ENCODE peak calls at places on chromosomes 12 and 14, in eight cellular contexts. One of them, this sample, is unnamed.
A peak's percentile ranks its signal among the peaks of the same experiment; 100 is the strongest.

GRCh38 chr12:115466076-115466475 is 782.1 kb upstream of the TBX3 start:
- DNase-seq in RCC 7860: no peak
- DNase-seq in NCI-H774: no peak
- DNase-seq in breast epithelium: no peak
- DNase-seq in kidney glomerular epithelial cell: no peak
- DNase-seq in fibroblast of the aortic adventitia: peak; percentile 26
- DNase-seq in IMR-90: no peak
- DNase-seq in naive thymus-derived CD8-positive, alpha-beta T cell: no peak
- DNase-seq in this sample: no peak

GRCh38 chr12:26113194-26113654 is 11.6 kb downstream of the BHLHE41 start:
- DNase-seq in RCC 7860: no peak
- DNase-seq in NCI-H774: peak; percentile 75
- DNase-seq in breast epithelium: no peak
- DNase-seq in kidney glomerular epithelial cell: no peak
- DNase-seq in fibroblast of the aortic adventitia: peak; percentile 24
- DNase-seq in IMR-90: no peak
- DNase-seq in naive thymus-derived CD8-positive, alpha-beta T cell: no peak
- DNase-seq in this sample: no peak

GRCh38 chr12:38995249-38995648 is 89.9 kb upstream of the CPNE8 start:
- DNase-seq in RCC 7860: no peak
- DNase-seq in NCI-H774: no peak
- DNase-seq in breast epithelium: no peak
- DNase-seq in kidney glomerular epithelial cell: no peak
- DNase-seq in fibroblast of the aortic adventitia: no peak
- DNase-seq in IMR-90: no peak
- DNase-seq in naive thymus-derived CD8-positive, alpha-beta T cell: no peak
- DNase-seq in this sample: no peak

GRCh38 chr12:116666305-116666673 is 71.6 kb downstream of the SPRING1 start:
- DNase-seq in RCC 7860: no peak
- DNase-seq in NCI-H774: no peak
- DNase-seq in breast epithelium: no peak
- DNase-seq in kidney glomerular epithelial cell: no peak
- DNase-seq in fibroblast of the aortic adventitia: no peak
- DNase-seq in IMR-90: no peak
- DNase-seq in naive thymus-derived CD8-positive, alpha-beta T cell: no peak
- DNase-seq in this sample: no peak

GRCh38 chr12:49934505-49934904 is 16.0 kb upstream of the AQP2 start:
- DNase-seq in RCC 7860: no peak
- DNase-seq in NCI-H774: no peak
- DNase-seq in breast epithelium: no peak
- DNase-seq in kidney glomerular epithelial cell: no peak
- DNase-seq in fibroblast of the aortic adventitia: no peak
- DNase-seq in IMR-90: no peak
- DNase-seq in naive thymus-derived CD8-positive, alpha-beta T cell: no peak
- DNase-seq in this sample: no peak

GRCh38 chr12:71973687-71974086 is 35.0 kb downstream of the TPH2 start:
- DNase-seq in RCC 7860: no peak
- DNase-seq in NCI-H774: no peak
- DNase-seq in breast epithelium: no peak
- DNase-seq in kidney glomerular epithelial cell: no peak
- DNase-seq in fibroblast of the aortic adventitia: no peak
- DNase-seq in IMR-90: peak; percentile 13
- DNase-seq in naive thymus-derived CD8-positive, alpha-beta T cell: no peak
- DNase-seq in this sample: no peak

GRCh38 chr12:104790296-104791125 is 167.6 kb downstream of the SLC41A2 start:
- DNase-seq in RCC 7860: no peak
- DNase-seq in NCI-H774: no peak
- DNase-seq in breast epithelium: no peak
- DNase-seq in kidney glomerular epithelial cell: no peak
- DNase-seq in fibroblast of the aortic adventitia: no peak
- DNase-seq in IMR-90: peak; percentile 3
- DNase-seq in naive thymus-derived CD8-positive, alpha-beta T cell: peak; percentile 35
- DNase-seq in this sample: no peak

GRCh38 chr12:88058719-88059077 is 29.5 kb upstream of the C12orf50 start:
- DNase-seq in RCC 7860: no peak
- DNase-seq in NCI-H774: no peak
- DNase-seq in breast epithelium: no peak
- DNase-seq in kidney glomerular epithelial cell: no peak
- DNase-seq in fibroblast of the aortic adventitia: no peak
- DNase-seq in IMR-90: no peak
- DNase-seq in naive thymus-derived CD8-positive, alpha-beta T cell: no peak
- DNase-seq in this sample: no peak

GRCh38 chr14:22039938-22040780 is 366.5 kb upstream of the OR4E1 start:
- DNase-seq in RCC 7860: no peak
- DNase-seq in NCI-H774: no peak
- DNase-seq in breast epithelium: no peak
- DNase-seq in kidney glomerular epithelial cell: no peak
- DNase-seq in fibroblast of the aortic adventitia: no peak
- DNase-seq in IMR-90: no peak
- DNase-seq in naive thymus-derived CD8-positive, alpha-beta T cell: peak; percentile 47
- DNase-seq in this sample: no peak

GRCh38 chr14:61545716-61546455 is 149.4 kb upstream of the HIF1A start:
- DNase-seq in RCC 7860: no peak
- DNase-seq in NCI-H774: no peak
- DNase-seq in breast epithelium: no peak
- DNase-seq in kidney glomerular epithelial cell: no peak
- DNase-seq in fibroblast of the aortic adventitia: no peak
- DNase-seq in IMR-90: no peak
- DNase-seq in naive thymus-derived CD8-positive, alpha-beta T cell: no peak
- DNase-seq in this sample: no peak

GRCh38 chr12:65640489-65640901 is 183.8 kb upstream of the HMGA2 start:
- DNase-seq in RCC 7860: no peak
- DNase-seq in NCI-H774: no peak
- DNase-seq in breast epithelium: no peak
- DNase-seq in kidney glomerular epithelial cell: no peak
- DNase-seq in fibroblast of the aortic adventitia: peak; percentile 93
- DNase-seq in IMR-90: peak; percentile 64
- DNase-seq in naive thymus-derived CD8-positive, alpha-beta T cell: no peak
- DNase-seq in this sample: no peak

GRCh38 chr12:30806989-30807694 is 52.4 kb upstream of the CAPRIN2 start:
- DNase-seq in RCC 7860: peak; percentile 54
- DNase-seq in NCI-H774: peak; percentile 68
- DNase-seq in breast epithelium: no peak
- DNase-seq in kidney glomerular epithelial cell: peak; percentile 58
- DNase-seq in fibroblast of the aortic adventitia: peak; percentile 91
- DNase-seq in IMR-90: peak; percentile 76
- DNase-seq in naive thymus-derived CD8-positive, alpha-beta T cell: no peak
- DNase-seq in this sample: peak; percentile 10

GRCh38 chr12:29072631-29073030 is 76.4 kb upstream of the FAR2 start:
- DNase-seq in RCC 7860: peak; percentile 69
- DNase-seq in NCI-H774: no peak
- DNase-seq in breast epithelium: no peak
- DNase-seq in kidney glomerular epithelial cell: peak; percentile 70
- DNase-seq in fibroblast of the aortic adventitia: no peak
- DNase-seq in IMR-90: peak; percentile 4
- DNase-seq in naive thymus-derived CD8-positive, alpha-beta T cell: no peak
- DNase-seq in this sample: no peak

GRCh38 chr14:94548999-94549985 is 11.9 kb upstream of the SERPINA4 start:
- DNase-seq in RCC 7860: no peak
- DNase-seq in NCI-H774: peak; percentile 29
- DNase-seq in breast epithelium: peak; percentile 63
- DNase-seq in kidney glomerular epithelial cell: peak; percentile 24
- DNase-seq in fibroblast of the aortic adventitia: peak; percentile 58
- DNase-seq in IMR-90: peak; percentile 36
- DNase-seq in naive thymus-derived CD8-positive, alpha-beta T cell: peak; percentile 31
- DNase-seq in this sample: peak; percentile 21

GRCh38 chr12:119808441-119808840 is 68.7 kb downstream of the CIT start:
- DNase-seq in RCC 7860: peak; percentile 7
- DNase-seq in NCI-H774: no peak
- DNase-seq in breast epithelium: no peak
- DNase-seq in kidney glomerular epithelial cell: no peak
- DNase-seq in fibroblast of the aortic adventitia: peak; percentile 14
- DNase-seq in IMR-90: peak; percentile 32
- DNase-seq in naive thymus-derived CD8-positive, alpha-beta T cell: no peak
- DNase-seq in this sample: no peak

GRCh38 chr12:24415934-24416333 is 466.5 kb upstream of the SOX5 start:
- DNase-seq in RCC 7860: no peak
- DNase-seq in NCI-H774: no peak
- DNase-seq in breast epithelium: no peak
- DNase-seq in kidney glomerular epithelial cell: no peak
- DNase-seq in fibroblast of the aortic adventitia: no peak
- DNase-seq in IMR-90: no peak
- DNase-seq in naive thymus-derived CD8-positive, alpha-beta T cell: no peak
- DNase-seq in this sample: no peak

GRCh38 chr14:22668863-22669262 is 24.7 kb upstream of the OR6J1 start:
- DNase-seq in RCC 7860: no peak
- DNase-seq in NCI-H774: no peak
- DNase-seq in breast epithelium: no peak
- DNase-seq in kidney glomerular epithelial cell: no peak
- DNase-seq in fibroblast of the aortic adventitia: no peak
- DNase-seq in IMR-90: no peak
- DNase-seq in naive thymus-derived CD8-positive, alpha-beta T cell: no peak
- DNase-seq in this sample: no peak

GRCh38 chr12:49705479-49706267 is 1.5 kb downstream of the FMNL3 start:
- DNase-seq in RCC 7860: peak; percentile 82
- DNase-seq in NCI-H774: no peak
- DNase-seq in breast epithelium: no peak
- DNase-seq in kidney glomerular epithelial cell: peak; percentile 7
- DNase-seq in fibroblast of the aortic adventitia: peak; percentile 47
- DNase-seq in IMR-90: peak; percentile 84
- DNase-seq in naive thymus-derived CD8-positive, alpha-beta T cell: no peak
- DNase-seq in this sample: peak; percentile 10

GRCh38 chr14:98955741-98956070 is 316.3 kb downstream of the BCL11B start:
- DNase-seq in RCC 7860: no peak
- DNase-seq in NCI-H774: no peak
- DNase-seq in breast epithelium: no peak
- DNase-seq in kidney glomerular epithelial cell: no peak
- DNase-seq in fibroblast of the aortic adventitia: no peak
- DNase-seq in IMR-90: no peak
- DNase-seq in naive thymus-derived CD8-positive, alpha-beta T cell: no peak
- DNase-seq in this sample: no peak

GRCh38 chr12:49636979-49637378 is 13.6 kb downstream of the PRPF40B start:
- DNase-seq in RCC 7860: peak; percentile 47
- DNase-seq in NCI-H774: peak; percentile 24
- DNase-seq in breast epithelium: no peak
- DNase-seq in kidney glomerular epithelial cell: peak; percentile 52
- DNase-seq in fibroblast of the aortic adventitia: peak; percentile 77
- DNase-seq in IMR-90: peak; percentile 68
- DNase-seq in naive thymus-derived CD8-positive, alpha-beta T cell: peak; percentile 62
- DNase-seq in this sample: peak; percentile 57

GRCh38 chr12:22437031-22437806 is 102.7 kb upstream of the ST8SIA1 start:
- DNase-seq in RCC 7860: no peak
- DNase-seq in NCI-H774: no peak
- DNase-seq in breast epithelium: no peak
- DNase-seq in kidney glomerular epithelial cell: no peak
- DNase-seq in fibroblast of the aortic adventitia: no peak
- DNase-seq in IMR-90: no peak
- DNase-seq in naive thymus-derived CD8-positive, alpha-beta T cell: no peak
- DNase-seq in this sample: no peak

GRCh38 chr12:105256011-105256410 is 20.0 kb upstream of the APPL2 start:
- DNase-seq in RCC 7860: peak; percentile 22
- DNase-seq in NCI-H774: no peak
- DNase-seq in breast epithelium: no peak
- DNase-seq in kidney glomerular epithelial cell: peak; percentile 18
- DNase-seq in fibroblast of the aortic adventitia: no peak
- DNase-seq in IMR-90: peak; percentile 34
- DNase-seq in naive thymus-derived CD8-positive, alpha-beta T cell: no peak
- DNase-seq in this sample: no peak

GRCh38 chr14:52112336-52113018 is 43.6 kb upstream of the NID2 start:
- DNase-seq in RCC 7860: peak; percentile 45
- DNase-seq in NCI-H774: no peak
- DNase-seq in breast epithelium: no peak
- DNase-seq in kidney glomerular epithelial cell: peak; percentile 29
- DNase-seq in fibroblast of the aortic adventitia: peak; percentile 56
- DNase-seq in IMR-90: peak; percentile 84
- DNase-seq in naive thymus-derived CD8-positive, alpha-beta T cell: no peak
- DNase-seq in this sample: no peak

GRCh38 chr12:118053071-118053985 is 7.7 kb downstream of the WSB2 start:
- DNase-seq in RCC 7860: peak; percentile 46
- DNase-seq in NCI-H774: no peak
- DNase-seq in breast epithelium: no peak
- DNase-seq in kidney glomerular epithelial cell: no peak
- DNase-seq in fibroblast of the aortic adventitia: no peak
- DNase-seq in IMR-90: peak; percentile 51
- DNase-seq in naive thymus-derived CD8-positive, alpha-beta T cell: no peak
- DNase-seq in this sample: no peak

GRCh38 chr12:103677341-103677740 is 90.3 kb downstream of the STAB2 start:
- DNase-seq in RCC 7860: no peak
- DNase-seq in NCI-H774: peak; percentile 71
- DNase-seq in breast epithelium: peak; percentile 80
- DNase-seq in kidney glomerular epithelial cell: no peak
- DNase-seq in fibroblast of the aortic adventitia: no peak
- DNase-seq in IMR-90: no peak
- DNase-seq in naive thymus-derived CD8-positive, alpha-beta T cell: no peak
- DNase-seq in this sample: no peak

GRCh38 chr12:47995976-47996375 is 8.3 kb downstream of the COL2A1 start:
- DNase-seq in RCC 7860: no peak
- DNase-seq in NCI-H774: no peak
- DNase-seq in breast epithelium: no peak
- DNase-seq in kidney glomerular epithelial cell: no peak
- DNase-seq in fibroblast of the aortic adventitia: peak; percentile 63
- DNase-seq in IMR-90: peak; percentile 76
- DNase-seq in naive thymus-derived CD8-positive, alpha-beta T cell: no peak
- DNase-seq in this sample: no peak

GRCh38 chr12:14279845-14280244 is 85.6 kb upstream of the ATF7IP start:
- DNase-seq in RCC 7860: peak; percentile 1
- DNase-seq in NCI-H774: no peak
- DNase-seq in breast epithelium: no peak
- DNase-seq in kidney glomerular epithelial cell: no peak
- DNase-seq in fibroblast of the aortic adventitia: no peak
- DNase-seq in IMR-90: no peak
- DNase-seq in naive thymus-derived CD8-positive, alpha-beta T cell: no peak
- DNase-seq in this sample: no peak

GRCh38 chr12:108589028-108589839 is 8.7 kb downstream of the TMEM119 start:
- DNase-seq in RCC 7860: no peak
- DNase-seq in NCI-H774: no peak
- DNase-seq in breast epithelium: no peak
- DNase-seq in kidney glomerular epithelial cell: no peak
- DNase-seq in fibroblast of the aortic adventitia: peak; percentile 63
- DNase-seq in IMR-90: no peak
- DNase-seq in naive thymus-derived CD8-positive, alpha-beta T cell: no peak
- DNase-seq in this sample: no peak

GRCh38 chr12:127592278-127592677 is 674.7 kb upstream of the TMEM132C start:
- DNase-seq in RCC 7860: no peak
- DNase-seq in NCI-H774: no peak
- DNase-seq in breast epithelium: no peak
- DNase-seq in kidney glomerular epithelial cell: no peak
- DNase-seq in fibroblast of the aortic adventitia: no peak
- DNase-seq in IMR-90: no peak
- DNase-seq in naive thymus-derived CD8-positive, alpha-beta T cell: no peak
- DNase-seq in this sample: no peak

GRCh38 chr14:50551877-50552276 is 8.1 kb upstream of the ATL1 start:
- DNase-seq in RCC 7860: no peak
- DNase-seq in NCI-H774: no peak
- DNase-seq in breast epithelium: no peak
- DNase-seq in kidney glomerular epithelial cell: no peak
- DNase-seq in fibroblast of the aortic adventitia: no peak
- DNase-seq in IMR-90: no peak
- DNase-seq in naive thymus-derived CD8-positive, alpha-beta T cell: no peak
- DNase-seq in this sample: no peak

GRCh38 chr14:96783306-96784224 is 13.6 kb upstream of the VRK1 start:
- DNase-seq in RCC 7860: no peak
- DNase-seq in NCI-H774: no peak
- DNase-seq in breast epithelium: no peak
- DNase-seq in kidney glomerular epithelial cell: no peak
- DNase-seq in fibroblast of the aortic adventitia: no peak
- DNase-seq in IMR-90: no peak
- DNase-seq in naive thymus-derived CD8-positive, alpha-beta T cell: no peak
- DNase-seq in this sample: no peak

GRCh38 chr14:101600891-101601602 is 39.8 kb downstream of the DIO3 start:
- DNase-seq in RCC 7860: no peak
- DNase-seq in NCI-H774: no peak
- DNase-seq in breast epithelium: peak; percentile 36
- DNase-seq in kidney glomerular epithelial cell: no peak
- DNase-seq in fibroblast of the aortic adventitia: no peak
- DNase-seq in IMR-90: no peak
- DNase-seq in naive thymus-derived CD8-positive, alpha-beta T cell: peak; percentile 10
- DNase-seq in this sample: no peak

GRCh38 chr12:132638541-132639408 is 20.2 kb downstream of the P2RX2 start:
- DNase-seq in RCC 7860: peak; percentile 7
- DNase-seq in NCI-H774: no peak
- DNase-seq in breast epithelium: no peak
- DNase-seq in kidney glomerular epithelial cell: peak; percentile 71
- DNase-seq in fibroblast of the aortic adventitia: peak; percentile 60
- DNase-seq in IMR-90: peak; percentile 60
- DNase-seq in naive thymus-derived CD8-positive, alpha-beta T cell: no peak
- DNase-seq in this sample: no peak

GRCh38 chr14:53879022-53879686 is 77.5 kb downstream of the BMP4 start:
- DNase-seq in RCC 7860: no peak
- DNase-seq in NCI-H774: no peak
- DNase-seq in breast epithelium: no peak
- DNase-seq in kidney glomerular epithelial cell: no peak
- DNase-seq in fibroblast of the aortic adventitia: no peak
- DNase-seq in IMR-90: no peak
- DNase-seq in naive thymus-derived CD8-positive, alpha-beta T cell: no peak
- DNase-seq in this sample: no peak